ENCODE peak calls at places on chromosomes 1 and 21, in four cellular contexts. One of them, this sample, is unnamed.

GRCh38 chr1:17893891-17894631 is 138.9 kb downstream of the ACTL8 start:
- DNase-seq in neural progenitor cell: no peak
- DNase-seq in hepatocyte: no peak
- DNase-seq in OCI-LY7: no peak
- DNase-seq in this sample: no peak

GRCh38 chr1:41889506-41890414 is 29.0 kb downstream of the HIVEP3 start:
- DNase-seq in neural progenitor cell: no peak
- DNase-seq in hepatocyte: no peak
- DNase-seq in OCI-LY7: no peak
- DNase-seq in this sample: no peak

GRCh38 chr1:78237364-78237916 is 191.7 kb downstream of the GIPC2 start:
- DNase-seq in neural progenitor cell: no peak
- DNase-seq in hepatocyte: peak
- DNase-seq in OCI-LY7: no peak
- DNase-seq in this sample: peak

GRCh38 chr1:167651161-167651693 is 21.2 kb downstream of the RCSD1 start:
- DNase-seq in neural progenitor cell: no peak
- DNase-seq in hepatocyte: no peak
- DNase-seq in OCI-LY7: peak
- DNase-seq in this sample: no peak

GRCh38 chr1:167518331-167518700 is at the start of gene CD247:
- DNase-seq in neural progenitor cell: no peak
- DNase-seq in hepatocyte: no peak
- DNase-seq in OCI-LY7: peak
- DNase-seq in this sample: no peak

GRCh38 chr1:91884459-91885290 is 1.3 kb downstream of the TGFBR3 start:
- DNase-seq in neural progenitor cell: peak
- DNase-seq in hepatocyte: peak
- DNase-seq in OCI-LY7: no peak
- DNase-seq in this sample: peak

GRCh38 chr1:11753555-11754208 is 8.3 kb upstream of the C1orf167 start:
- DNase-seq in neural progenitor cell: peak
- DNase-seq in hepatocyte: no peak
- DNase-seq in OCI-LY7: no peak
- DNase-seq in this sample: no peak

GRCh38 chr1:32724678-32725594 is 22.4 kb upstream of the SYNC start:
- DNase-seq in neural progenitor cell: peak
- DNase-seq in hepatocyte: peak
- DNase-seq in OCI-LY7: no peak
- DNase-seq in this sample: peak

GRCh38 chr1:155514582-155515187 is 47.9 kb downstream of the ASH1L start:
- DNase-seq in neural progenitor cell: no peak
- DNase-seq in hepatocyte: no peak
- DNase-seq in OCI-LY7: no peak
- DNase-seq in this sample: no peak

GRCh38 chr1:28064064-28064463 is 24.3 kb downstream of the EYA3 start:
- DNase-seq in neural progenitor cell: no peak
- DNase-seq in hepatocyte: no peak
- DNase-seq in OCI-LY7: peak
- DNase-seq in this sample: peak

GRCh38 chr1:203462878-203463277 is 12.7 kb upstream of the PRELP start:
- DNase-seq in neural progenitor cell: no peak
- DNase-seq in hepatocyte: no peak
- DNase-seq in OCI-LY7: no peak
- DNase-seq in this sample: peak

GRCh38 chr21:31457675-31458074 is 113.6 kb upstream of the TIAM1 start:
- DNase-seq in neural progenitor cell: peak
- DNase-seq in hepatocyte: no peak
- DNase-seq in OCI-LY7: no peak
- DNase-seq in this sample: no peak

GRCh38 chr1:243786546-243786945 is 63.5 kb downstream of the AKT3 start:
- DNase-seq in neural progenitor cell: no peak
- DNase-seq in hepatocyte: no peak
- DNase-seq in OCI-LY7: no peak
- DNase-seq in this sample: peak

GRCh38 chr1:177228721-177229088 is 57.9 kb downstream of the BRINP2 start:
- DNase-seq in neural progenitor cell: no peak
- DNase-seq in hepatocyte: no peak
- DNase-seq in OCI-LY7: no peak
- DNase-seq in this sample: peak

GRCh38 chr1:10626011-10626731 is 151.4 kb downstream of the PEX14 start:
- DNase-seq in neural progenitor cell: no peak
- DNase-seq in hepatocyte: no peak
- DNase-seq in OCI-LY7: no peak
- DNase-seq in this sample: no peak

GRCh38 chr1:15684042-15684461 is at the start of gene PLEKHM2:
- DNase-seq in neural progenitor cell: peak
- DNase-seq in hepatocyte: peak
- DNase-seq in OCI-LY7: peak
- DNase-seq in this sample: peak

GRCh38 chr1:214282696-214283225 is 1.8 kb downstream of the SMYD2 start:
- DNase-seq in neural progenitor cell: no peak
- DNase-seq in hepatocyte: no peak
- DNase-seq in OCI-LY7: no peak
- DNase-seq in this sample: no peak

GRCh38 chr1:110482662-110483307 is 31.8 kb downstream of the PROK1 start:
- DNase-seq in neural progenitor cell: no peak
- DNase-seq in hepatocyte: no peak
- DNase-seq in OCI-LY7: no peak
- DNase-seq in this sample: no peak

GRCh38 chr1:3373700-3374405 is 80.6 kb upstream of the ARHGEF16 start:
- DNase-seq in neural progenitor cell: no peak
- DNase-seq in hepatocyte: no peak
- DNase-seq in OCI-LY7: no peak
- DNase-seq in this sample: no peak

GRCh38 chr1:187734427-187734826 is 905.7 kb downstream of the PLA2G4A start:
- DNase-seq in neural progenitor cell: peak
- DNase-seq in hepatocyte: no peak
- DNase-seq in OCI-LY7: no peak
- DNase-seq in this sample: no peak

DNA sequence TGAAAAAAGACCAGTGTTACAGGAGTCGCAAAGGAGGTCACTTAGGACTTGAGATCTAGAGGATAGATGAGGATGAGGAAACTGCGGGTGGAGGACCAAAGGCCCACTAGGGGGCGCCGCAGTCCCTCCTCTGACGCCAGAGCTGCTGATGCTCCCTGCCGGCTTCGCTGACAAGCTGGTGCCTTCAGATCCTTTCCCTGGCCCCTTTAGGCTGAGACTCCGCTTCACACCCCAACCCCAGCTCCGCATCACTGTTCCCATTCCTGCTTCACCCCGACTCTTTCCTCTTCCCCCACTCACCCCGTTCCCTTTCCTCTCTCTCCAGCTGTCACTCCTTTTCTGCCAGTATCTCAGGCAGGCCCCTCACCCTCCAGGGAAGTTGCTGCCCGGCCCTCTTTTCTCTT is 4.3 kb downstream of the KCNJ9 start:
- DNase-seq in neural progenitor cell: peak
- DNase-seq in hepatocyte: peak
- DNase-seq in OCI-LY7: peak
- DNase-seq in this sample: peak
- TF ChIP-seq EZH2phosphoT487 in neural progenitor cell: no peak
- TF ChIP-seq EZH2phosphoT487 in hepatocyte: no peak
- TF ChIP-seq EZH2phosphoT487 in OCI-LY7: no peak
- TF ChIP-seq EZH2phosphoT487 in this sample: no peak

GRCh38 chr1:87147851-87148250 is 180.8 kb upstream of the LMO4 start:
- DNase-seq in neural progenitor cell: no peak
- DNase-seq in hepatocyte: no peak
- DNase-seq in OCI-LY7: no peak
- DNase-seq in this sample: no peak

GRCh38 chr1:87150143-87150542 is 178.5 kb upstream of the LMO4 start:
- DNase-seq in neural progenitor cell: no peak
- DNase-seq in hepatocyte: no peak
- DNase-seq in OCI-LY7: no peak
- DNase-seq in this sample: no peak

GRCh38 chr1:87151500-87152421 is 176.9 kb upstream of the LMO4 start:
- DNase-seq in neural progenitor cell: peak
- DNase-seq in hepatocyte: peak
- DNase-seq in OCI-LY7: peak
- DNase-seq in this sample: no peak

GRCh38 chr1:87148670-87149069 is 180.0 kb upstream of the LMO4 start:
- DNase-seq in neural progenitor cell: no peak
- DNase-seq in hepatocyte: no peak
- DNase-seq in OCI-LY7: no peak
- DNase-seq in this sample: no peak

DNA sequence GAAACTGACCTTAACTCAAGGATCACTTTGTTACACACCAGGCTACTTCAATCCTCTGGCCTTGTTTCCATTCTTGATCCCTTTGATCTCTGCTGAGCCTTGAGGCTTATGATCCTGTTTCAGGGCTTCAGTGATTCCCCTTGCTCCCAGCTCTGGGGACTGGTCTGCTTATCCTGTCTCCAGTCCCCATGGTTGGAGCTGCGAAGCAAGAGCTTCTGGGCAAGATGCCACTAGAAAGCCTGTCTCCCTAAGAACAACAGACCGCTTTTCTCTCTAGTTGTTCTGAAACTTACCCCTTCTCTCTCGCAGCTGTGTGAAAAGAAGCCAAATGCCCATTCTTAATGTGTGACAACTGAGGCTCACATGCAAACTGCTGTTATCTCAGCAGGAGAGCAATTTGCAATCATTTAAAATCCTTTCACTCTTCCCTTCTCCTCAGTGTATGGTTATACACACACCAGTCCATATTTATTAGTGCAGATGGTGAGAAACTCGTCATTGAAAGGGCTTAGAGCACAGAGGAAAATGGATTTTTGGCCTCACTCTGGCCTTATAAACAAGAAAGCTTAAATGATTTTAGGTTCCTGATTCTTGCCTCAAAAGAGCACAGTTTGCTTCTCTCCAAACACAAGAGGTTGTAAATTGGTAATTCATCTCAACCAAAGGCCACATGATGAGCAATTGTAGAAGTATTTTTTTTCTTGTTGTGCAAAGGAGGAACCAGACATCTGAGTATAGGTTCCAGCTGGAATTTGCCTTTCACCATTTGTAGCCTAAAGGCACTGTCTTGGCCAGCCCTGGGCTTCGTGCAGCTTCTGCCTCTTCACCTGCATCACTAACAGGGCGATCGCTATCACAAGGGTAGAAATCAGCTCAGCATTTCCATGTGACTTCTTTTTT is 179.3 kb upstream of the LMO4 start:
- DNase-seq in neural progenitor cell: no peak
- DNase-seq in hepatocyte: no peak
- DNase-seq in OCI-LY7: no peak
- DNase-seq in this sample: peak
- TF ChIP-seq EZH2phosphoT487 in neural progenitor cell: no peak
- TF ChIP-seq EZH2phosphoT487 in hepatocyte: no peak
- TF ChIP-seq EZH2phosphoT487 in OCI-LY7: no peak
- TF ChIP-seq EZH2phosphoT487 in this sample: no peak

GRCh38 chr1:246364415-246364941 is 142.6 kb downstream of the SMYD3 start:
- DNase-seq in neural progenitor cell: no peak
- DNase-seq in hepatocyte: no peak
- DNase-seq in OCI-LY7: no peak
- DNase-seq in this sample: no peak

GRCh38 chr1:246367046-246367445 is 140.0 kb downstream of the SMYD3 start:
- DNase-seq in neural progenitor cell: no peak
- DNase-seq in hepatocyte: no peak
- DNase-seq in OCI-LY7: no peak
- DNase-seq in this sample: no peak

GRCh38 chr1:246365708-246366107 is 141.4 kb downstream of the SMYD3 start:
- DNase-seq in neural progenitor cell: no peak
- DNase-seq in hepatocyte: no peak
- DNase-seq in OCI-LY7: no peak
- DNase-seq in this sample: no peak
- TF ChIP-seq EZH2phosphoT487 in neural progenitor cell: no peak
- TF ChIP-seq EZH2phosphoT487 in hepatocyte: no peak
- TF ChIP-seq EZH2phosphoT487 in OCI-LY7: no peak
- TF ChIP-seq EZH2phosphoT487 in this sample: no peak

GRCh38 chr1:45566722-45567121 is 16.1 kb downstream of the AKR1A1 start:
- DNase-seq in neural progenitor cell: no peak
- DNase-seq in hepatocyte: peak
- DNase-seq in OCI-LY7: no peak
- DNase-seq in this sample: no peak

GRCh38 chr1:45569571-45569961 is 14.3 kb upstream of the NASP start:
- DNase-seq in neural progenitor cell: no peak
- DNase-seq in hepatocyte: no peak
- DNase-seq in OCI-LY7: no peak
- DNase-seq in this sample: no peak

GRCh38 chr1:45569962-45570581 is 13.8 kb upstream of the NASP start:
- DNase-seq in neural progenitor cell: peak
- DNase-seq in hepatocyte: peak
- DNase-seq in OCI-LY7: peak
- DNase-seq in this sample: peak

GRCh38 chr1:45567911-45568310 is 15.9 kb upstream of the NASP start:
- DNase-seq in neural progenitor cell: no peak
- DNase-seq in hepatocyte: no peak
- DNase-seq in OCI-LY7: no peak
- DNase-seq in this sample: no peak

DNA sequence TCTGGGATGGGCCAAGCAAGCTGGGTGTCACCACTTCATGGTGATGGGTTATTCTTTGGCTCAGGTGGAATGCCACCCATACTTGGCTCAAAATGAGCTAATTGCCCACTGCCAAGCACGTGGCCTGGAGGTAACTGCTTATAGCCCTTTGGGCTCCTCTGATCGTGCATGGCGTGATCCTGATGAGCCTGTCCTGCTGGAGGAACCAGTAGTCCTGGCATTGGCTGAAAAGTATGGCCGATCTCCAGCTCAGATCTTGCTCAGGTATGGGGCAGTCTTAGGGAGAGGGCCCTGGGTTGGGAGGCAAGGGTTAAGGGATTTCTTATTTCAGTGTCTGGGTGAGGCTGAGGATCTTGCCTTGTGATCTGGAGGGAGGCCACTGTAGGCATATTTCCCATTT is 15.4 kb upstream of the NASP start:
- DNase-seq in neural progenitor cell: no peak
- DNase-seq in hepatocyte: no peak
- DNase-seq in OCI-LY7: no peak
- DNase-seq in this sample: no peak
- TF ChIP-seq EZH2phosphoT487 in neural progenitor cell: no peak
- TF ChIP-seq EZH2phosphoT487 in hepatocyte: no peak
- TF ChIP-seq EZH2phosphoT487 in OCI-LY7: no peak
- TF ChIP-seq EZH2phosphoT487 in this sample: no peak

DNA sequence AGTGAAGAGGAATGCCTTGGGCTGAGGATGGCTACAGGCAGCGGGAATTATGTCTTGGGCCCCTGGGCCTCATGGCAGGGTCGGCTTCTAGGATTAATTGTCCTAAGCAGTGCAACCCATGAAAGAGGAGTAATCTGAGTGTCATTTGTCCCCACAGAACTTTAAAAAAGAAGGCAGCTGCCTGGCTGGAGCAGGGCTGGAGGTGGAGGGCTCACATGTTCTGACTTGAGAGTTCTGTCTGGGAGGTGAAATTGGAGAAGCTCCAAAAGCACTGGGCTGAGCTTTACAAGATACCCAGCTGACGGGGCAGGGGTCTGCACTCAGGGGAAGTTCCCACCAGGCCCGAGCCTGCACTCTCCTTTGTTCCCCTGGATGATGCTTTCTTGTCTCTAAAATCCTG is 22.6 kb downstream of the CACNA1S start:
- DNase-seq in neural progenitor cell: peak
- DNase-seq in hepatocyte: no peak
- DNase-seq in OCI-LY7: no peak
- DNase-seq in this sample: no peak
- TF ChIP-seq EZH2phosphoT487 in neural progenitor cell: no peak
- TF ChIP-seq EZH2phosphoT487 in hepatocyte: no peak
- TF ChIP-seq EZH2phosphoT487 in OCI-LY7: no peak
- TF ChIP-seq EZH2phosphoT487 in this sample: no peak